ENCODE peak calls at places on chromosome 11, in six cellular contexts. K is lower leg skin, M is choroid plexus epithelial cell, A is right lobe of liver, D is NB4, C is psoas muscle. H is an unnamed sample.

GRCh38 chr11:44113572-44113971 is 18.1 kb downstream of the EXT2 start:
- DNase-seq in K (no peak), M (no peak), A (no peak), D (no peak), C (no peak), H (no peak)

GRCh38 chr11:102473543-102473942 is 21.0 kb upstream of the TMEM123 start:
- DNase-seq in K (no peak), M (no peak), A (no peak), D (no peak), C (no peak), H (no peak)

GRCh38 chr11:1292644-1293618 is 16.5 kb downstream of the TOLLIP start:
- DNase-seq in K (peak; percentile 82), M (no peak), A (peak; percentile 25), D (no peak), C (no peak), H (no peak)

GRCh38 chr11:102576350-102576749 is 45.8 kb upstream of the MMP7 start:
- DNase-seq in K (no peak), M (no peak), A (no peak), D (no peak), C (no peak), H (no peak)

GRCh38 chr11:112085822-112086421 is 634 bp downstream of the TIMM8B start:
- DNase-seq in K (no peak), M (peak; percentile 49), A (peak; percentile 26), D (peak; percentile 61), C (peak; percentile 20), H (peak; percentile 44)

GRCh38 chr11:1050581-1051355 is 14.2 kb upstream of the MUC6 start:
- DNase-seq in K (peak; percentile 93), M (peak; percentile 68), A (peak; percentile 77), D (peak; percentile 72), C (peak; percentile 52), H (peak; percentile 85)

GRCh38 chr11:92739020-92739419 is 230.4 kb upstream of the MTNR1B start:
- DNase-seq in K (no peak), M (peak; percentile 53), A (no peak), D (no peak), C (no peak), H (peak; percentile 82)

GRCh38 chr11:63745304-63746170 is 23.0 kb downstream of the ZFTA start:
- DNase-seq in K (peak; percentile 67), M (no peak), A (no peak), D (peak; percentile 48), C (no peak), H (no peak)

GRCh38 chr11:119120639-119121007 is 757 bp upstream of the HINFP start:
- DNase-seq in K (no peak), M (peak; percentile 86), A (no peak), D (peak; percentile 39), C (no peak), H (no peak)

GRCh38 chr11:120952503-120953229 is 71.2 kb upstream of the TBCEL start:
- DNase-seq in K (peak; percentile 90), M (peak; percentile 83), A (peak; percentile 73), D (peak; percentile 76), C (peak; percentile 72), H (peak; percentile 81)

GRCh38 chr11:123977731-123978347 is at the start of gene OR10S1:
- DNase-seq in K (no peak), M (no peak), A (no peak), D (no peak), C (no peak), H (peak; percentile 79)

GRCh38 chr11:131819845-131820244 is 449.4 kb downstream of the NTM start:
- DNase-seq in K (no peak), M (no peak), A (no peak), D (no peak), C (no peak), H (no peak)

GRCh38 chr11:416757-417621 is 2.2 kb upstream of the SIGIRR start:
- DNase-seq in K (no peak), M (no peak), A (peak; percentile 49), D (peak; percentile 68), C (peak; percentile 56), H (peak; percentile 39)

GRCh38 chr11:5596611-5597201 is at the start of gene TRIM6:
- DNase-seq in K (peak; percentile 87), M (peak; percentile 59), A (peak; percentile 41), D (peak; percentile 44), C (peak; percentile 55), H (peak; percentile 47)

GRCh38 chr11:11968511-11969280 is 39.7 kb downstream of the DKK3 start:
- DNase-seq in K (peak; percentile 86), M (no peak), A (no peak), D (no peak), C (no peak), H (no peak)

GRCh38 chr11:111388842-111389241 is 9.8 kb upstream of the POU2AF1 start:
- DNase-seq in K (no peak), M (no peak), A (no peak), D (no peak), C (no peak), H (peak; percentile 31)

DNA sequence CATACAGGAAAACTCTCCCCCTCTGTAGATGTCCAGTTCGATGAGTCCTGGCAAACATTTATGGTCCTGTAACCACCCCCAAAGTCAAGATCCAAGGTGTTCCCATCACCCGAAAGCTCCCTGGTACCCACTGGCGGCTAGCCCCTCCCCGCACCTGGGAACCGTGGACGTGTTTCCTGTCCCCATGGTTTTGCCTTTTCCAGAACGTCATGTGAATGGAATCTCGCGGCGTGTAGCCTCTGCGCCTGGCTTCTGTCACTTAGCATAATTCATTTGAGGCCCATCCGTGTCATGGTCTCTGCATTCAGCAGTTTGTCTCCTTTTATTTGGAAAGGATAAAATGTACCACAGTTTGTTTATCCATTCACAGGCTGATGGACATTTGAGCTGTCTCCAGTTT is 106.3 kb downstream of the KCNQ1 start:
- DNase-seq in K (no peak), M (no peak), A (peak; percentile 15), D (no peak), C (peak; percentile 5), H (no peak)
- TF ChIP-seq CTCF in K (no peak), M (no peak), A (no peak), D (no peak), C (no peak), H (no peak)

GRCh38 chr11:96199563-96200025 is 143.4 kb downstream of the MAML2 start:
- DNase-seq in K (no peak), M (peak; percentile 91), A (no peak), D (no peak), C (no peak), H (peak; percentile 91)

GRCh38 chr11:96198466-96198808 is 144.6 kb downstream of the MAML2 start:
- DNase-seq in K (no peak), M (no peak), A (no peak), D (no peak), C (no peak), H (no peak)

GRCh38 chr11:96196074-96196787 is 146.8 kb downstream of the MAML2 start:
- DNase-seq in K (no peak), M (no peak), A (no peak), D (no peak), C (no peak), H (no peak)

GRCh38 chr11:96197801-96198465 is 145.1 kb downstream of the MAML2 start:
- DNase-seq in K (no peak), M (no peak), A (no peak), D (no peak), C (no peak), H (no peak)

DNA sequence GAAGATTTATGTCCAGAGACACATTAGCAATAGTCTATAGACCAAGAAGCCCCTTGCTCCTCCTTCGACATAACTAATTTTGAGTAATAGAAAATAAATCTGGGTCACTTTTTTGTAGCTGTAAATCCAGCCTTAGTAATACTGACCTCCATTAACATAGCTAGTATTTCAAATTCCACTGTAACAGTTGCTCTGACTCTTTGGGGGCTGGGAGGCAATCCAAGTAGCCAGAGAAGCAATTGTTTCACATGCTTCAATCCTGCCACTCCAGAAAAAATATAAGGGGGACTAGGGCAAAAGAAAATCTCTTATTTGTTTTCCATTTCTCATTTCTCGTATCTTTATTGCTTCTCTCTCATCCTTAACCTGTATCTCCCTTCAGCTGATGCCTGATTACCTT is 145.8 kb downstream of the MAML2 start:
- DNase-seq in K (no peak), M (peak; percentile 46), A (no peak), D (no peak), C (no peak), H (no peak)
- TF ChIP-seq CTCF in K (no peak), M (no peak), A (no peak), D (no peak), C (no peak), H (no peak)

GRCh38 chr11:46020084-46020483 is 97.6 kb downstream of the LARGE2 start:
- DNase-seq in K (no peak), M (no peak), A (no peak), D (no peak), C (no peak), H (no peak)

GRCh38 chr11:46015941-46016340 is 93.5 kb downstream of the LARGE2 start:
- DNase-seq in K (no peak), M (no peak), A (no peak), D (no peak), C (no peak), H (no peak)

GRCh38 chr11:46012185-46012584 is 89.7 kb downstream of the LARGE2 start:
- DNase-seq in K (no peak), M (no peak), A (no peak), D (no peak), C (no peak), H (no peak)

DNA sequence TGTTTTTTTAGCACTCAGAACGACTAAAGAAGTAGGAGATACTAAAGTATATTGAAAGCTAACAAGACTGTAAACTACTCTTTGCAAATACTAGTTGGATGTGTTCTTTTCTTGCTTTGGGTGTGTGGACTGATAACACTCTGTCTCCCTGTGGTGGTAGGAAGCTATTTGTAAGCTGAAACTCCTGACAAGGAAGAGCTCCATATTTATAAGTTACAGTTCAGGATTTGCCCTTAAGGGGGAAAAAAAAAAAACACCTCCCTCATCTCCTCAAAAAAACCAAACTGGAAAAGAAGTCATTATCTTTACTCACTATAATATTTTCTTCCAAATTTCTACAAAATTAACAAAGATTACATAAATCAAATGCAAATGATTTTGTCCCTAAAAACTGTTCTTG is 94.9 kb downstream of the LARGE2 start:
- DNase-seq in K (no peak), M (peak; percentile 21), A (no peak), D (no peak), C (no peak), H (no peak)
- TF ChIP-seq CTCF in K (no peak), M (no peak), A (no peak), D (no peak), C (no peak), H (no peak)

DNA sequence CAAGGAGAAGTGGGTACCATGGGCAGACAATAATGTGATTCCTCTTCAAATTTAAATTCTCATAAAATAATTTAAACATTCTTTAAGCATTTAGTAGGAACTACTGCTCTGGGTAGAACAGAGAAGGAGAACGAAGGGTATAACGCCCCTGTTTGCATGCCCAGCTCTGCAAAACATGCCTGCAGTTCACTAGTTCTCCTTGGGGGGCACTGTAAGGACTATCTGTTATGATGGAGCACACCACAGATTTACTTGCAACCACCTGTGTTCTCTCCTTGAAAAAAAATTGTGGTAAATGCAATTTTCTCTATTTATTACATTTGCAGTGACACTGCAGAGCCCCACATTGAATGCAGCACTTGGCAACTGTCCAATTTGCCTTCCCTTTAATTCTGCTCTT is 100.3 kb downstream of the GUCY1A2 start:
- DNase-seq in K (no peak), M (peak; percentile 8), A (no peak), D (peak; percentile 14), C (no peak), H (no peak)
- TF ChIP-seq CTCF in K (no peak), M (peak; percentile 49), A (peak; percentile 15), D (peak; percentile 46), C (no peak), H (no peak)

DNA sequence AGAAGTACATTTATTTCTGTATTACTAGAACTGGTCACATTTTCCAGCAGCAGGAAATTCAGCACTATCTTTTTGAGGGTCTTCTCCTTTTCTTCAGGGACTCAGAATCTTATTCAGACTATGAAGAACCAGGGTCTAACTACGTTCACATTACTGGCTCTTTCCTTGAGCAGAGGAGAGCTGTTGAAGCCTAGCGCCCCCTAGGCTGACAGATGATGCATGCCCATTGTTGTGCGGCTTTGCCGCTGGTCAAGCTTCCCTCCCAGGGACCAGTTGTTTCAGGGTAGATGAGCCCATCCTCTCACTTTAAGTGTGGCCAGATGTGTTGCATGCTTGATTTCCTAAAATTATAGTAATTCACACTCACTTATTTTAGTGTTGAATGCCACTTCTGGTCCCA is 168.2 kb upstream of the PDGFD start:
- DNase-seq in K (no peak), M (peak; percentile 35), A (no peak), D (peak; percentile 36), C (no peak), H (peak; percentile 18)
- TF ChIP-seq CTCF in K (no peak), M (peak; percentile 64), A (no peak), D (peak; percentile 67), C (no peak), H (peak; percentile 26)